ENCODE peak calls at places on chromosomes 7 and 10, in six cellular contexts. One of them, this sample, is unnamed.

GRCh38 chr7:14457567-14458453 is 444.7 kb downstream of the DGKB start:
- DNase-seq in A549: peak; percentile 76
- DNase-seq in endothelial cell of umbilical vein: peak; percentile 79
- DNase-seq in K562: peak; percentile 40
- DNase-seq in H1: peak; percentile 33
- DNase-seq in HepG2: peak; percentile 26
- DNase-seq in this sample: peak; percentile 69

GRCh38 chr7:101411477-101411954 is 48.8 kb downstream of the COL26A1 start:
- DNase-seq in A549: no peak
- DNase-seq in endothelial cell of umbilical vein: no peak
- DNase-seq in K562: no peak
- DNase-seq in H1: no peak
- DNase-seq in HepG2: no peak
- DNase-seq in this sample: no peak

GRCh38 chr7:116177009-116177408 is 33.3 kb upstream of the TES start:
- DNase-seq in A549: peak; percentile 42
- DNase-seq in endothelial cell of umbilical vein: no peak
- DNase-seq in K562: no peak
- DNase-seq in H1: no peak
- DNase-seq in HepG2: no peak
- DNase-seq in this sample: no peak

GRCh38 chr7:140260338-140260737 is 83.6 kb upstream of the KDM7A start:
- DNase-seq in A549: no peak
- DNase-seq in endothelial cell of umbilical vein: no peak
- DNase-seq in K562: no peak
- DNase-seq in H1: no peak
- DNase-seq in HepG2: no peak
- DNase-seq in this sample: no peak

GRCh38 chr10:50242777-50243176 is 8.5 kb downstream of the ASAH2 start:
- DNase-seq in A549: no peak
- DNase-seq in endothelial cell of umbilical vein: no peak
- DNase-seq in K562: no peak
- DNase-seq in H1: no peak
- DNase-seq in HepG2: no peak
- DNase-seq in this sample: no peak

GRCh38 chr7:118918556-118918955 is 694.1 kb downstream of the ANKRD7 start:
- DNase-seq in A549: peak; percentile 19
- DNase-seq in endothelial cell of umbilical vein: no peak
- DNase-seq in K562: no peak
- DNase-seq in H1: no peak
- DNase-seq in HepG2: peak; percentile 15
- DNase-seq in this sample: no peak

GRCh38 chr10:98299341-98299740 is 31.3 kb upstream of the LOXL4 start:
- DNase-seq in A549: no peak
- DNase-seq in endothelial cell of umbilical vein: no peak
- DNase-seq in K562: no peak
- DNase-seq in H1: no peak
- DNase-seq in HepG2: no peak
- DNase-seq in this sample: peak; percentile 39

GRCh38 chr10:75038335-75038734 is 73.1 kb upstream of the SAMD8 start:
- DNase-seq in A549: no peak
- DNase-seq in endothelial cell of umbilical vein: no peak
- DNase-seq in K562: no peak
- DNase-seq in H1: no peak
- DNase-seq in HepG2: no peak
- DNase-seq in this sample: no peak

GRCh38 chr10:16905304-16905703 is 88.1 kb upstream of the RSU1 start:
- DNase-seq in A549: no peak
- DNase-seq in endothelial cell of umbilical vein: no peak
- DNase-seq in K562: no peak
- DNase-seq in H1: no peak
- DNase-seq in HepG2: no peak
- DNase-seq in this sample: no peak

GRCh38 chr10:97185326-97186058 is at the start of gene SLIT1:
- DNase-seq in A549: peak; percentile 15
- DNase-seq in endothelial cell of umbilical vein: no peak
- DNase-seq in K562: no peak
- DNase-seq in H1: no peak
- DNase-seq in HepG2: no peak
- DNase-seq in this sample: peak; percentile 61

GRCh38 chr7:139680676-139681462 is 96.9 kb downstream of the HIPK2 start:
- DNase-seq in A549: peak; percentile 88
- DNase-seq in endothelial cell of umbilical vein: peak; percentile 91
- DNase-seq in K562: peak; percentile 88
- DNase-seq in H1: no peak
- DNase-seq in HepG2: no peak
- DNase-seq in this sample: no peak

GRCh38 chr10:2928219-2928840 is 139.0 kb upstream of the PFKP start:
- DNase-seq in A549: peak; percentile 71
- DNase-seq in endothelial cell of umbilical vein: peak; percentile 64
- DNase-seq in K562: peak; percentile 81
- DNase-seq in H1: peak; percentile 58
- DNase-seq in HepG2: peak; percentile 34
- DNase-seq in this sample: peak; percentile 89

GRCh38 chr7:151460474-151460855 is 20.5 kb upstream of the CRYGN start:
- DNase-seq in A549: no peak
- DNase-seq in endothelial cell of umbilical vein: no peak
- DNase-seq in K562: no peak
- DNase-seq in H1: no peak
- DNase-seq in HepG2: no peak
- DNase-seq in this sample: no peak

GRCh38 chr10:48551796-48552591 is 52.9 kb downstream of the ARHGAP22 start:
- DNase-seq in A549: peak; percentile 37
- DNase-seq in endothelial cell of umbilical vein: peak; percentile 68
- DNase-seq in K562: peak; percentile 56
- DNase-seq in H1: no peak
- DNase-seq in HepG2: no peak
- DNase-seq in this sample: peak; percentile 43

GRCh38 chr10:59234194-59234593 is 57.8 kb downstream of the PHYHIPL start:
- DNase-seq in A549: no peak
- DNase-seq in endothelial cell of umbilical vein: no peak
- DNase-seq in K562: no peak
- DNase-seq in H1: no peak
- DNase-seq in HepG2: no peak
- DNase-seq in this sample: no peak

GRCh38 chr10:119135517-119135890 is 30.0 kb downstream of the SFXN4 start:
- DNase-seq in A549: no peak
- DNase-seq in endothelial cell of umbilical vein: no peak
- DNase-seq in K562: no peak
- DNase-seq in H1: no peak
- DNase-seq in HepG2: no peak
- DNase-seq in this sample: no peak

GRCh38 chr10:13806419-13806818 is 219.7 kb downstream of the PRPF18 start:
- DNase-seq in A549: no peak
- DNase-seq in endothelial cell of umbilical vein: no peak
- DNase-seq in K562: no peak
- DNase-seq in H1: no peak
- DNase-seq in HepG2: no peak
- DNase-seq in this sample: no peak

GRCh38 chr7:121214652-121215051 is 114.1 kb upstream of the WNT16 start:
- DNase-seq in A549: no peak
- DNase-seq in endothelial cell of umbilical vein: no peak
- DNase-seq in K562: no peak
- DNase-seq in H1: no peak
- DNase-seq in HepG2: no peak
- DNase-seq in this sample: no peak

GRCh38 chr10:77031531-77031930 is 606.1 kb downstream of the KCNMA1 start:
- DNase-seq in A549: no peak
- DNase-seq in endothelial cell of umbilical vein: no peak
- DNase-seq in K562: no peak
- DNase-seq in H1: no peak
- DNase-seq in HepG2: peak; percentile 18
- DNase-seq in this sample: no peak

GRCh38 chr10:112217413-112218390 is 34.1 kb upstream of the GPAM start:
- DNase-seq in A549: no peak
- DNase-seq in endothelial cell of umbilical vein: no peak
- DNase-seq in K562: no peak
- DNase-seq in H1: no peak
- DNase-seq in HepG2: no peak
- DNase-seq in this sample: no peak

GRCh38 chr7:128833148-128833938 is 3.1 kb downstream of the FLNC start:
- DNase-seq in A549: no peak
- DNase-seq in endothelial cell of umbilical vein: peak; percentile 98
- DNase-seq in K562: peak; percentile 89
- DNase-seq in H1: no peak
- DNase-seq in HepG2: no peak
- DNase-seq in this sample: no peak

GRCh38 chr10:3776796-3777571 is 8.0 kb downstream of the KLF6 start:
- DNase-seq in A549: peak; percentile 75
- DNase-seq in endothelial cell of umbilical vein: peak; percentile 78
- DNase-seq in K562: peak; percentile 25
- DNase-seq in H1: no peak
- DNase-seq in HepG2: peak; percentile 58
- DNase-seq in this sample: no peak

GRCh38 chr7:154503962-154504550 is 451.9 kb downstream of the DPP6 start:
- DNase-seq in A549: peak; percentile 41
- DNase-seq in endothelial cell of umbilical vein: peak; percentile 27
- DNase-seq in K562: peak; percentile 56
- DNase-seq in H1: no peak
- DNase-seq in HepG2: peak; percentile 19
- DNase-seq in this sample: no peak

GRCh38 chr7:1672851-1673486 is 2.9 kb downstream of the ELFN1 start:
- DNase-seq in A549: no peak
- DNase-seq in endothelial cell of umbilical vein: no peak
- DNase-seq in K562: no peak
- DNase-seq in H1: no peak
- DNase-seq in HepG2: no peak
- DNase-seq in this sample: no peak

GRCh38 chr10:43212043-43212721 is 54.7 kb downstream of the RASGEF1A start:
- DNase-seq in A549: no peak
- DNase-seq in endothelial cell of umbilical vein: no peak
- DNase-seq in K562: no peak
- DNase-seq in H1: no peak
- DNase-seq in HepG2: no peak
- DNase-seq in this sample: no peak

DNA sequence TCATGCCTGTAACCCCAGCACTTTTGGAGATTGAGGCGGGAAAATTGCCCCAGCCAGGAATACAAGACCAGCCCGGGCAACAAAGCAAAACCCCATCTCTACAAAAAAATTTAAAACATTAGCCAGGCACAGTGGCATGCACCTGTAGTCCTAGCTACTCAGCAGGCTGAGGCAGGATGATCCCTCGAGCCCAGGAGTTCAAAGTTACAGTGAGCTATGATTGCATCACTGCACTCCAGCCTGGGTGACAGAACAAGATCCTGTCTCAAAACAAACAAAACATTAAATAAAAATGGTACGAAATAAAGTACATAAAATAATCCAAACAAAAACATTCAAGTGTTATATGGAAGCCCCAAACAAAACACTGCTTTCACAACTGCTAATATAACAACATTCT is 125.0 kb downstream of the SNX13 start:
- DNase-seq in A549: no peak
- DNase-seq in endothelial cell of umbilical vein: no peak
- DNase-seq in K562: no peak
- DNase-seq in H1: no peak
- DNase-seq in HepG2: peak; percentile 70
- DNase-seq in this sample: no peak
- TF ChIP-seq JUN in A549: no peak
- TF ChIP-seq JUN in endothelial cell of umbilical vein: no peak
- TF ChIP-seq JUN in K562: no peak
- TF ChIP-seq JUN in H1: no peak
- TF ChIP-seq JUN in HepG2: no peak
- TF ChIP-seq JUN in this sample: no peak

DNA sequence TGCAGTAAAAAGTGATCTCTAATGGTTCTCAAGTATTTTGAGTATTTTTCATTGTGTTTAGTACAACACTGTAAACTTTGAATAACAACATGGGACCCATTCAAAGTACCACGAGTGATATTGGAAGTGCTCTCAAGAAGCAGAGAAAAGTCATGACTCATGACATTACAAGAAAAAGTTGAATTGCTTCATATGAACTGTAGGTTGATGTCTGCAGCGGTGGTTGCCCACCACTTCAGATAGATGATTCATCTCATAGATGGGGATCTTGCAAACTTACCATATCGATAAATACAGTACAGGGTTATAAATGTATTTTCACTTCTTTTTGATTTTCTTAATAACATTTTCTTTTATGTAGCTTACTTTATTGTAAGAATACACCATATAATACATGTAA is 34.0 kb downstream of the ENTPD1 start:
- DNase-seq in A549: no peak
- DNase-seq in endothelial cell of umbilical vein: no peak
- DNase-seq in K562: no peak
- DNase-seq in H1: no peak
- DNase-seq in HepG2: no peak
- DNase-seq in this sample: no peak
- TF ChIP-seq JUN in A549: no peak
- TF ChIP-seq JUN in endothelial cell of umbilical vein: peak; percentile 10
- TF ChIP-seq JUN in K562: no peak
- TF ChIP-seq JUN in H1: no peak
- TF ChIP-seq JUN in HepG2: no peak
- TF ChIP-seq JUN in this sample: no peak

DNA sequence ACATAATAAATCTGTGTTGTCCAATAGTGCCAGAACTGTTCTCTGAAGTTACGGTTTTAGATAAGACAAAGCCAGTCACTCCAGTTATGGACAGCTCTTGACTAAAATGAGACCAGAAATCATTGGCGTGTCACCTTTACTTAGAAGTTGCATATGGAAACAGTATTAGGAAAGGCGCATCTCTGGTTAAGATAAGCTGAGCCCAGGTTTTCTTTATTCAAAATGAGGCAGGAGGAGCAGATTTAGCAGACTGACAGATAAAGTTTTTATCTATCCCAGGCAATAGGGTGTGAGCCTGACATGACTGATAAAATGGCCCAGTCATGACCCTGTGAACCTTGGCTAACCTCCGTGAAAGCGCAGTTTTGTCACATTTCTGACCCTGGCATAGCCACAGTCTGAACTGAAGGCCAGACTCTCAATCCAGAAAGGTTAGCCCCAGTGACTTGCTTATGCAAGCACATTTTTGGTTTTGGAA is 4.2 kb downstream of the CYP26A1 start:
- DNase-seq in A549: peak; percentile 34
- DNase-seq in endothelial cell of umbilical vein: no peak
- DNase-seq in K562: peak; percentile 62
- DNase-seq in H1: no peak
- DNase-seq in HepG2: no peak
- DNase-seq in this sample: no peak
- TF ChIP-seq JUN in A549: no peak
- TF ChIP-seq JUN in endothelial cell of umbilical vein: no peak
- TF ChIP-seq JUN in K562: peak; percentile 19
- TF ChIP-seq JUN in H1: no peak
- TF ChIP-seq JUN in HepG2: no peak
- TF ChIP-seq JUN in this sample: no peak

DNA sequence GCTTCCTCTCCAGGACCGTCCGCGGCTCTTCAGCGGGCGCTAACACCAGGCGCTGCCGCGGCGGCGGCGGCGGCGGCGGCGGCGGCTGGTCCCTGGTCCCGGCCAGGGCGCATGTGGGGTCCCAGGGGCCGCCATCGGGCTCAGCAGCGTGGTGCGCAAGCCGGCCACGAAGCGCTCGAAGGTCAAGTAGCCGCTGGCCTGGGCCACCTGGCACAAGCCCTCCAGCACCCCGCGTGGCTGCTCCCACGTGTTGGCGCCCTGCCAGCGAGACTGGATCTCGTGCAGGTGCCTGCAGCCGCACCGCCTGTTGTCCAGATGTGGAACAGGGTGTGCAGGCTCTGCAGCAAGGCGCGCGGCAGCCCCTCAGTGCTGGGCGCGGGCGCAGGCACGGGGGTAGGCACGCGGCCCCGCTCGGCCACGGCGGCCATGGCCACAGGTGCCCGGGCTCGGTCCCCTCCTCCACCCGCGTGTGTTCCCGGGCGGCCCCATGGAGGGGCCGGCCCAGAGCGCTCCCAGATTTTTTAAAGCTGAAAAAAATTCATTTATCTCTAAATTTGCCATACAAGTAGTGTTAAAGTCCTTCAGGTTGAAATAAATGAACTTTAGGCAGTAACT is 884.2 kb upstream of the ZNF722 start:
- DNase-seq in A549: no peak
- DNase-seq in endothelial cell of umbilical vein: no peak
- DNase-seq in K562: no peak
- DNase-seq in H1: no peak
- DNase-seq in HepG2: no peak
- DNase-seq in this sample: no peak
- TF ChIP-seq JUN in A549: no peak
- TF ChIP-seq JUN in endothelial cell of umbilical vein: no peak
- TF ChIP-seq JUN in K562: no peak
- TF ChIP-seq JUN in H1: no peak
- TF ChIP-seq JUN in HepG2: no peak
- TF ChIP-seq JUN in this sample: no peak